ENCODE peak calls at places on chromosomes 11 and 22, in eight cellular contexts. A is HCT116; L is pancreas; F is dorsolateral prefrontal cortex; H is CD8-positive, alpha-beta T cell; K is A549; R is heart left ventricle; Z is choroid plexus epithelial cell. J is an unnamed sample.

GRCh38 chr11:66570117-66570825 is 1.9 kb upstream of the CTSF start:
- DNase-seq in L (no peak), K (no peak), F (no peak), Z (no peak), H (no peak), A (no peak), R (no peak), J (no peak)

GRCh38 chr11:33687733-33688479 is 12.7 kb downstream of the C11orf91 start:
- DNase-seq in L (no peak), A (peak; percentile 60), R (no peak), Z (peak; percentile 89), K (peak; percentile 70), F (no peak), H (no peak), J (peak; percentile 74)

GRCh38 chr11:44162004-44162403 is 66.5 kb downstream of the EXT2 start:
- DNase-seq in L (no peak), R (no peak), A (no peak), H (no peak), K (no peak), F (no peak), Z (no peak), J (no peak)

GRCh38 chr11:134126197-134126822 is 57.4 kb downstream of the JAM3 start:
- DNase-seq in Z (peak; percentile 71), K (no peak), F (peak; percentile 45), H (no peak), L (no peak), A (no peak), R (no peak), J (peak; percentile 80)

GRCh38 chr22:28424427-28425080 is 255.1 kb downstream of the TTC28 start:
- DNase-seq in L (no peak), A (no peak), Z (peak; percentile 55), K (no peak), H (no peak), R (no peak), F (no peak), J (peak; percentile 84)

GRCh38 chr11:23959466-23959865 is 537.4 kb upstream of the LUZP2 start:
- DNase-seq in A (no peak), H (no peak), R (no peak), F (no peak), K (no peak), L (no peak), Z (no peak), J (no peak)

GRCh38 chr22:22884010-22884887 is 3.4 kb upstream of the IGLL5 start:
- DNase-seq in F (no peak), Z (peak; percentile 82), R (peak; percentile 58), L (peak; percentile 35), A (peak; percentile 66), K (peak; percentile 69), H (peak; percentile 66), J (peak; percentile 61)

GRCh38 chr22:36325163-36326031 is 62.4 kb downstream of the MYH9 start:
- DNase-seq in R (peak; percentile 63), A (no peak), F (no peak), K (no peak), Z (peak; percentile 95), H (no peak), L (no peak), J (peak; percentile 76)

GRCh38 chr11:30917859-30918478 is 331.8 kb upstream of the MPPED2 start:
- DNase-seq in F (no peak), A (peak; percentile 27), L (no peak), K (peak; percentile 6), H (no peak), Z (peak; percentile 72), R (no peak), J (peak; percentile 40)

GRCh38 chr11:72069200-72069599 is 11.1 kb downstream of the NUMA1 start:
- DNase-seq in H (no peak), A (no peak), L (no peak), Z (peak; percentile 24), R (no peak), F (no peak), K (no peak), J (peak; percentile 76)

GRCh38 chr22:17869285-17870096 is 95.2 kb upstream of the BID start:
- DNase-seq in L (no peak), H (no peak), A (no peak), Z (no peak), F (no peak), K (no peak), R (no peak), J (no peak)

GRCh38 chr11:125416993-125417935 is 78.8 kb downstream of the FEZ1 start:
- DNase-seq in F (no peak), L (no peak), Z (no peak), H (no peak), R (no peak), K (no peak), A (no peak), J (no peak)

GRCh38 chr11:35664977-35665441 is 2.4 kb downstream of the TRIM44 start:
- DNase-seq in H (no peak), F (no peak), A (no peak), Z (peak; percentile 28), R (no peak), K (no peak), L (no peak), J (no peak)

GRCh38 chr11:29318134-29318845 is 698.5 kb downstream of the KCNA4 start:
- DNase-seq in L (no peak), H (no peak), F (no peak), Z (peak; percentile 34), K (no peak), R (no peak), A (no peak), J (no peak)

GRCh38 chr11:44600739-44601416 is 35.4 kb downstream of the CD82 start:
- DNase-seq in K (no peak), L (no peak), H (no peak), A (no peak), Z (no peak), R (no peak), F (no peak), J (no peak)

GRCh38 chr11:16924826-16925494 is 89.3 kb downstream of the PLEKHA7 start:
- DNase-seq in Z (peak; percentile 43), K (peak; percentile 96), H (no peak), A (peak; percentile 78), R (peak; percentile 31), F (no peak), L (peak; percentile 63), J (peak; percentile 22)

GRCh38 chr11:83827940-83828554 is 541.9 kb upstream of the CCDC90B start:
- DNase-seq in A (peak; percentile 18), L (no peak), Z (peak; percentile 69), K (peak; percentile 15), F (no peak), H (no peak), R (no peak), J (peak; percentile 28)

GRCh38 chr11:74370122-74370521 is 28.1 kb downstream of the PGM2L1 start:
- DNase-seq in F (no peak), R (no peak), Z (no peak), H (no peak), A (no peak), K (no peak), L (no peak), J (peak; percentile 38)

DNA sequence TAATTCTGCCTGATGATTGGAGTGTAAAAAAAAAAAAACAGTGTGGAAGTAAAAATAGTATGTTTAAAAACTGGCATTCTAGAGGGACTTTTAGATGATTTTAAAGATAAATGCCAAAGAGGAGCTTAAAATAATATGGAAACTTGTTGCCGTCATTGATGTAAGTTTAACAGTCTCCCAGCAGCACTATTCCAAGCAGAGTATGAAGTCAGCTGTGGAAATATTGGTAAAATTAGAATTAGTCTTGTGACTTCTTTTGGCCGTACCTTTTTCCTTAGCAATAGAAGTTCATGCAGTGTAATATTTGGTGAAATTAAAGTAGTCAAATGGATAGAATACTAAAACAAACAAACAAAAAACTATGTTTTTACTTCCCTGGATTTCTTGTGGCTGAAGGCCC is 134.9 kb downstream of the METTL15 start:
- DNase-seq in K (no peak), A (no peak), R (no peak), L (no peak), F (no peak), Z (peak; percentile 13), H (no peak), J (no peak)
- H3K4me3 ChIP-seq in K (no peak overlapping the region), A (no peak overlapping the region), R (no peak overlapping the region), L (no peak overlapping the region), F (no peak overlapping the region), Z (no peak overlapping the region), H (no peak overlapping the region), J (no peak overlapping the region)

GRCh38 chr11:61173456-61173855 is 12.2 kb upstream of the VPS37C start:
- DNase-seq in H (no peak), Z (peak; percentile 52), K (no peak), A (no peak), R (no peak), L (no peak), F (no peak), J (peak; percentile 35)
- TF ChIP-seq CTCF in H (no peak), Z (peak; percentile 40), K (peak; percentile 27), A (no peak), R (no peak), L (no peak), F (no peak), J (peak; percentile 39)

DNA sequence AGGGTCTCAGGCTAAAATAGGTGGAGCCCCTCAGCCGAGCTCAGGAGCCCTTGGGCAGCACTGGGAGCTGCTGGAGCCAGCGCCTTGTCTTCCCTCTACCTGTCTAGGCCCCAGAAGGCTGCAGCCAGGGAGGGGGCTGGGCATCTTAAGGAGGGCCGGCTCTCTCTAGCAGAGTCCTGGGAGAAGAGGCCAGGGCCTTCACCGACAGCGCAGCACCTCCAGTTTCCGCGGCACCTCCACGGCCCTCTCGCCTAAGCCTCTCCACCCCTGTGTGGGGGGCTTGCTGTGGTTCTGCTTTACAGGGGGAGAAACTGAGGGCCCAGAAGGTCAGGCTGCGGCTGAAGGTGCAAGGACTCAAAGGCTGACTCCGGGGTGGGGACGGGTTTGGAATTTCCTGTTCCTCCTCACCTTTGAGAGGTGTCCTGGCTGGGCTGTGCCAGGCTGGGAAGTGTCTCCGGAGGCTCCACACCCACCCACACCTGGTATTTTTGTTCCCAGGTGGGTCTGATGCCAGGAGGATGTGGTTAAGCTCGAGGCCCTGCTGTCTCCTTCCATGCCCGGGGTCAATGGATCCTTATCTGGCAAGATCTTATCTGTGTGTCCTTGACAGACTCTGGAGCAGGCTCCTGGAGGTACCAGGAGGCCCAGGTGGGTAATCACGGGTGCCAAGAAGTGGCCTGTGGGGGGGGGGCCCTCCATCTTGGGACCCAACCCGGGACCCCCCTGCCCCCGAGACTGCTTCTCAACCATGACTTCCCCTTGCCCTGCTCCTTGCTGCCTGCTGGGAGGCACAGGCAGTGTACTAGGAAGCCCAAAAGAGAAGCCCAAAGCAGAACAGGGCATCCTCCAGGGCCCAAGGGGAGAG is 95.3 kb upstream of the FGF3 start:
- DNase-seq in F (peak; percentile 5), H (no peak), A (no peak), K (no peak), R (no peak), L (no peak), Z (no peak), J (no peak)
- H3K4me3 ChIP-seq in F (no peak overlapping the region), H (no peak overlapping the region), A (no peak overlapping the region), K (no peak overlapping the region), R (no peak overlapping the region), L (no peak overlapping the region), Z (no peak overlapping the region), J (no peak overlapping the region)

GRCh38 chr11:109934151-109934550 is 159.0 kb upstream of the ZC3H12C start:
- DNase-seq in F (no peak), R (no peak), A (no peak), L (no peak), Z (no peak), H (no peak), K (no peak), J (no peak)

GRCh38 chr11:109940816-109941215 is 152.4 kb upstream of the ZC3H12C start:
- DNase-seq in K (peak; percentile 28), F (no peak), Z (peak; percentile 90), A (peak; percentile 39), L (no peak), H (no peak), R (no peak), J (peak; percentile 80)

GRCh38 chr11:109937968-109938367 is 155.2 kb upstream of the ZC3H12C start:
- DNase-seq in H (no peak), A (no peak), L (no peak), Z (no peak), K (no peak), R (no peak), F (no peak), J (no peak)

GRCh38 chr11:109939176-109939810 is 153.9 kb upstream of the ZC3H12C start:
- DNase-seq in Z (peak; percentile 93), R (peak; percentile 19), K (peak; percentile 38), F (no peak), A (peak; percentile 85), L (peak; percentile 42), H (no peak), J (peak; percentile 71)
- TF ChIP-seq CTCF in Z (peak; percentile 83), R (peak; percentile 18), K (peak; percentile 71), F (no peak), A (peak; percentile 71), L (peak; percentile 44), H (no peak), J (peak; percentile 65)